ENCODE peak calls at places on chromosomes 16 and 17, in five cellular contexts. G is germinal center, J is GM12891, P is GM23338, X is T-helper 17 cell. I is an unnamed sample.

GRCh38 chr17:7557825-7558543 is 566 bp upstream of the TNFSF13 start:
- DNase-seq in G (peak; percentile 48), J (no peak), X (no peak), P (peak; percentile 83), I (peak; percentile 92)

GRCh38 chr16:85448557-85449194 is 164.4 kb upstream of the GSE1 start:
- DNase-seq in P (no peak), J (no peak), X (no peak), G (no peak), I (peak; percentile 82)

GRCh38 chr16:25546781-25547180 is 145.0 kb upstream of the HS3ST4 start:
- DNase-seq in X (no peak), G (no peak), J (no peak), P (no peak), I (no peak)

GRCh38 chr17:31680126-31680525 is 178.9 kb downstream of the COPRS start:
- DNase-seq in X (no peak), J (no peak), P (no peak), G (no peak), I (no peak)

GRCh38 chr17:48612854-48613691 is 2.0 kb downstream of the HOXB8 start:
- DNase-seq in G (peak; percentile 70), J (no peak), X (peak; percentile 46), P (peak; percentile 57), I (peak; percentile 87)

GRCh38 chr17:38825762-38826247 is 684 bp upstream of the CWC25 start:
- DNase-seq in J (no peak), P (peak; percentile 10), X (no peak), G (no peak), I (no peak)

GRCh38 chr17:1156864-1157263 is 22.9 kb downstream of the ABR start:
- DNase-seq in J (no peak), X (no peak), P (no peak), G (no peak), I (no peak)

GRCh38 chr16:89368604-89369249 is 121.6 kb downstream of the ANKRD11 start:
- DNase-seq in J (no peak), P (no peak), X (no peak), G (no peak), I (peak; percentile 59)

GRCh38 chr16:65176603-65177002 is 54.7 kb upstream of the CDH11 start:
- DNase-seq in J (no peak), P (no peak), X (no peak), G (no peak), I (no peak)

I was measured in H7.